ENCODE peak calls at places on chromosomes 4 and X, in seven cellular contexts. One of them, this sample, is unnamed.

GRCh38 chr4:186240848-186241491 is 13.7 kb downstream of the KLKB1 start:
- DNase-seq in PC-9: no peak
- DNase-seq in H9: no peak
- DNase-seq in fibroblast of lung: no peak
- DNase-seq in MM.1S: no peak
- DNase-seq in right atrium auricular region: no peak
- DNase-seq in Caco-2: no peak
- DNase-seq in this sample: no peak

GRCh38 chrX:23195097-23195496 is 139.6 kb upstream of the PTCHD1 start:
- DNase-seq in PC-9: no peak
- DNase-seq in Caco-2: no peak
- DNase-seq in fibroblast of lung: peak; percentile 6
- DNase-seq in H9: no peak
- DNase-seq in MM.1S: no peak
- DNase-seq in right atrium auricular region: no peak
- DNase-seq in this sample: no peak

GRCh38 chrX:71992711-71993110 is 82.1 kb downstream of the NHSL2 start:
- DNase-seq in fibroblast of lung: no peak
- DNase-seq in Caco-2: no peak
- DNase-seq in PC-9: no peak
- DNase-seq in right atrium auricular region: no peak
- DNase-seq in MM.1S: no peak
- DNase-seq in H9: no peak
- DNase-seq in this sample: no peak

GRCh38 chr4:152161676-152162330 is 374.1 kb downstream of the FBXW7 start:
- DNase-seq in H9: no peak
- DNase-seq in MM.1S: no peak
- DNase-seq in fibroblast of lung: peak; percentile 42
- DNase-seq in Caco-2: no peak
- DNase-seq in right atrium auricular region: no peak
- DNase-seq in PC-9: no peak
- DNase-seq in this sample: no peak

GRCh38 chr4:8136529-8136928 is 22.1 kb downstream of the ABLIM2 start:
- DNase-seq in MM.1S: no peak
- DNase-seq in fibroblast of lung: no peak
- DNase-seq in right atrium auricular region: no peak
- DNase-seq in H9: no peak
- DNase-seq in PC-9: no peak
- DNase-seq in Caco-2: no peak
- DNase-seq in this sample: no peak

GRCh38 chrX:154548028-154548316 is 552 bp downstream of the IKBKG start:
- DNase-seq in MM.1S: no peak
- DNase-seq in Caco-2: no peak
- DNase-seq in fibroblast of lung: peak; percentile 29
- DNase-seq in right atrium auricular region: no peak
- DNase-seq in H9: no peak
- DNase-seq in PC-9: peak; percentile 60
- DNase-seq in this sample: no peak

GRCh38 chr4:54971474-54971950 is 153.9 kb downstream of the KDR start:
- DNase-seq in Caco-2: peak; percentile 42
- DNase-seq in fibroblast of lung: peak; percentile 37
- DNase-seq in right atrium auricular region: no peak
- DNase-seq in MM.1S: peak; percentile 65
- DNase-seq in H9: peak; percentile 47
- DNase-seq in PC-9: no peak
- DNase-seq in this sample: no peak

GRCh38 chrX:24485323-24485722 is 20.2 kb downstream of the PDK3 start:
- DNase-seq in fibroblast of lung: no peak
- DNase-seq in PC-9: no peak
- DNase-seq in MM.1S: no peak
- DNase-seq in Caco-2: no peak
- DNase-seq in H9: no peak
- DNase-seq in right atrium auricular region: no peak
- DNase-seq in this sample: no peak

GRCh38 chr4:147546341-147546740 is 65.4 kb downstream of the EDNRA start:
- DNase-seq in Caco-2: no peak
- DNase-seq in H9: no peak
- DNase-seq in fibroblast of lung: peak; percentile 96
- DNase-seq in MM.1S: no peak
- DNase-seq in PC-9: no peak
- DNase-seq in right atrium auricular region: no peak
- DNase-seq in this sample: no peak

GRCh38 chrX:153438522-153438921 is 7.3 kb downstream of the TREX2 start:
- DNase-seq in H9: no peak
- DNase-seq in Caco-2: peak; percentile 41
- DNase-seq in fibroblast of lung: peak; percentile 18
- DNase-seq in right atrium auricular region: no peak
- DNase-seq in PC-9: no peak
- DNase-seq in MM.1S: no peak
- DNase-seq in this sample: no peak

GRCh38 chr4:25984796-25985195 is 70.8 kb downstream of the SMIM20 start:
- DNase-seq in PC-9: no peak
- DNase-seq in right atrium auricular region: no peak
- DNase-seq in Caco-2: no peak
- DNase-seq in H9: no peak
- DNase-seq in MM.1S: no peak
- DNase-seq in fibroblast of lung: no peak
- DNase-seq in this sample: peak; percentile 53

GRCh38 chr4:77193511-77194236 is 36.7 kb downstream of the CCNG2 start:
- DNase-seq in MM.1S: peak; percentile 78
- DNase-seq in right atrium auricular region: peak; percentile 60
- DNase-seq in PC-9: no peak
- DNase-seq in H9: peak; percentile 91
- DNase-seq in fibroblast of lung: no peak
- DNase-seq in Caco-2: no peak
- DNase-seq in this sample: peak; percentile 83

GRCh38 chrX:41036668-41037326 is 48.4 kb upstream of the USP9X start:
- DNase-seq in MM.1S: no peak
- DNase-seq in right atrium auricular region: no peak
- DNase-seq in fibroblast of lung: no peak
- DNase-seq in PC-9: no peak
- DNase-seq in H9: no peak
- DNase-seq in Caco-2: no peak
- DNase-seq in this sample: no peak

GRCh38 chrX:154432210-154432609 is 3.7 kb downstream of the ATP6AP1 start:
- DNase-seq in MM.1S: no peak
- DNase-seq in PC-9: no peak
- DNase-seq in H9: no peak
- DNase-seq in right atrium auricular region: no peak
- DNase-seq in Caco-2: no peak
- DNase-seq in fibroblast of lung: no peak
- DNase-seq in this sample: no peak

GRCh38 chr4:51901363-51901762 is 58.4 kb downstream of the DCUN1D4 start:
- DNase-seq in Caco-2: no peak
- DNase-seq in PC-9: no peak
- DNase-seq in H9: no peak
- DNase-seq in MM.1S: no peak
- DNase-seq in right atrium auricular region: no peak
- DNase-seq in fibroblast of lung: no peak
- DNase-seq in this sample: no peak

GRCh38 chrX:42955349-42955748 is 177.4 kb upstream of the PPP1R2C start:
- DNase-seq in PC-9: no peak
- DNase-seq in Caco-2: no peak
- DNase-seq in MM.1S: peak; percentile 25
- DNase-seq in H9: no peak
- DNase-seq in right atrium auricular region: no peak
- DNase-seq in fibroblast of lung: no peak
- DNase-seq in this sample: no peak

GRCh38 chr4:183876268-183876934 is 28.7 kb upstream of the STOX2 start:
- DNase-seq in MM.1S: no peak
- DNase-seq in PC-9: no peak
- DNase-seq in right atrium auricular region: peak; percentile 84
- DNase-seq in fibroblast of lung: peak; percentile 90
- DNase-seq in H9: no peak
- DNase-seq in Caco-2: no peak
- DNase-seq in this sample: peak; percentile 88

GRCh38 chrX:23327104-23327503 is 7.5 kb upstream of the PTCHD1 start:
- DNase-seq in H9: no peak
- DNase-seq in right atrium auricular region: no peak
- DNase-seq in PC-9: no peak
- DNase-seq in Caco-2: no peak
- DNase-seq in fibroblast of lung: no peak
- DNase-seq in MM.1S: no peak
- DNase-seq in this sample: no peak

GRCh38 chr4:155960522-155960921 is 6.9 kb upstream of the CTSO start:
- DNase-seq in right atrium auricular region: no peak
- DNase-seq in fibroblast of lung: peak; percentile 65
- DNase-seq in Caco-2: no peak
- DNase-seq in PC-9: no peak
- DNase-seq in H9: no peak
- DNase-seq in MM.1S: no peak
- DNase-seq in this sample: no peak

GRCh38 chr4:20356565-20356964 is 104.9 kb downstream of the SLIT2 start:
- DNase-seq in Caco-2: no peak
- DNase-seq in MM.1S: no peak
- DNase-seq in fibroblast of lung: peak; percentile 45
- DNase-seq in right atrium auricular region: no peak
- DNase-seq in PC-9: no peak
- DNase-seq in H9: no peak
- DNase-seq in this sample: no peak

GRCh38 chrX:19909761-19910160 is 22.4 kb upstream of the SH3KBP1 start:
- DNase-seq in MM.1S: no peak
- DNase-seq in H9: no peak
- DNase-seq in fibroblast of lung: no peak
- DNase-seq in Caco-2: no peak
- DNase-seq in right atrium auricular region: no peak
- DNase-seq in PC-9: no peak
- DNase-seq in this sample: no peak

GRCh38 chr4:184039963-184040383 is 134.9 kb downstream of the STOX2 start:
- DNase-seq in PC-9: no peak
- DNase-seq in Caco-2: no peak
- DNase-seq in fibroblast of lung: no peak
- DNase-seq in MM.1S: no peak
- DNase-seq in right atrium auricular region: no peak
- DNase-seq in H9: no peak
- DNase-seq in this sample: peak; percentile 68

GRCh38 chr4:103786014-103786413 is 66.2 kb upstream of the TACR3 start:
- DNase-seq in H9: peak; percentile 67
- DNase-seq in Caco-2: peak; percentile 52
- DNase-seq in fibroblast of lung: peak; percentile 7
- DNase-seq in MM.1S: peak; percentile 81
- DNase-seq in PC-9: peak; percentile 35
- DNase-seq in right atrium auricular region: no peak
- DNase-seq in this sample: no peak

GRCh38 chr4:94334519-94334918 is 8.1 kb downstream of the HPGDS start:
- DNase-seq in H9: no peak
- DNase-seq in fibroblast of lung: no peak
- DNase-seq in Caco-2: no peak
- DNase-seq in MM.1S: no peak
- DNase-seq in PC-9: no peak
- DNase-seq in right atrium auricular region: no peak
- DNase-seq in this sample: no peak

GRCh38 chr4:183541081-183542045 is 36.5 kb downstream of the ING2 start:
- DNase-seq in right atrium auricular region: peak; percentile 55
- DNase-seq in PC-9: no peak
- DNase-seq in MM.1S: no peak
- DNase-seq in fibroblast of lung: peak; percentile 9
- DNase-seq in H9: peak; percentile 60
- DNase-seq in Caco-2: no peak
- DNase-seq in this sample: no peak

GRCh38 chrX:35016051-35016450 is 73.5 kb downstream of the FAM47B start:
- DNase-seq in H9: no peak
- DNase-seq in right atrium auricular region: no peak
- DNase-seq in PC-9: no peak
- DNase-seq in fibroblast of lung: peak; percentile 6
- DNase-seq in Caco-2: no peak
- DNase-seq in MM.1S: no peak
- DNase-seq in this sample: no peak

GRCh38 chrX:2423293-2423692 is 77.5 kb downstream of the DHRSX start:
- DNase-seq in fibroblast of lung: peak; percentile 65
- DNase-seq in PC-9: no peak
- DNase-seq in Caco-2: no peak
- DNase-seq in right atrium auricular region: no peak
- DNase-seq in H9: no peak
- DNase-seq in MM.1S: no peak
- DNase-seq in this sample: no peak

GRCh38 chr4:125741825-125742452 is 427.2 kb downstream of the FAT4 start:
- DNase-seq in H9: no peak
- DNase-seq in Caco-2: no peak
- DNase-seq in fibroblast of lung: peak; percentile 32
- DNase-seq in right atrium auricular region: no peak
- DNase-seq in MM.1S: peak; percentile 26
- DNase-seq in PC-9: no peak
- DNase-seq in this sample: no peak
- TF ChIP-seq CTCF in H9: peak; percentile 79
- TF ChIP-seq CTCF in Caco-2: peak; percentile 10
- TF ChIP-seq CTCF in fibroblast of lung: peak; percentile 44
- TF ChIP-seq CTCF in right atrium auricular region: peak; percentile 67
- TF ChIP-seq CTCF in MM.1S: peak; percentile 53
- TF ChIP-seq CTCF in PC-9: peak; percentile 83
- TF ChIP-seq CTCF in this sample: peak; percentile 64

GRCh38 chr4:6804082-6804752 is 21.7 kb downstream of the KIAA0232 start:
- DNase-seq in H9: no peak
- DNase-seq in MM.1S: no peak
- DNase-seq in fibroblast of lung: no peak
- DNase-seq in Caco-2: no peak
- DNase-seq in PC-9: no peak
- DNase-seq in right atrium auricular region: no peak
- DNase-seq in this sample: no peak
- H3K4me1 ChIP-seq in H9: no peaks in the 10 kb centered on the region
- H3K4me1 ChIP-seq in MM.1S: no peaks in the 10 kb centered on the region
- H3K4me1 ChIP-seq in fibroblast of lung: peaks cover 5% of the 10 kb centered on the region
- H3K4me1 ChIP-seq in Caco-2: peaks cover 2% of the 10 kb centered on the region
- H3K4me1 ChIP-seq in PC-9: peaks cover 9% of the 10 kb centered on the region
- H3K4me1 ChIP-seq in right atrium auricular region: no peaks in the 10 kb centered on the region
- H3K4me1 ChIP-seq in this sample: peaks cover 29% of the 10 kb centered on the region

DNA sequence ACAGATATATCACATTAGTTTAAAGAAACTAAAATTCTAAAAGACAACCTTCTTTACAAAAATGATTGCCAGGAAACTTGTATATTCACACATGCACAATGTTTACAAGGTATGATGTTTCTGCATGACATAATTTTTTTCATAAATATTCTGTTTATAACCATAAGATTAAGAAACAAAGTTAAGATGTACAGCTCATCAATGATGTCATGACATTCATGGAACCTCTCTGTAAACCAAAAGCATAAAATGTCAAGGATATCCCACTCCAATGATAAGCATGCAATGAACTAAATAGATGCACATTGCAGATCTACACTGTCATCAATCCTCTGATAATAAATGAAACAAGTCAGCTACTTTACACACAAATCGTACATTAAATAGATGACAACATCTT is 136.0 kb downstream of the MAB21L2 start:
- DNase-seq in PC-9: no peak
- DNase-seq in H9: no peak
- DNase-seq in fibroblast of lung: no peak
- DNase-seq in right atrium auricular region: no peak
- DNase-seq in Caco-2: no peak
- DNase-seq in MM.1S: no peak
- DNase-seq in this sample: no peak
- TF ChIP-seq CTCF in PC-9: no peak
- TF ChIP-seq CTCF in H9: no peak
- TF ChIP-seq CTCF in fibroblast of lung: no peak
- TF ChIP-seq CTCF in right atrium auricular region: no peak
- TF ChIP-seq CTCF in Caco-2: no peak
- TF ChIP-seq CTCF in MM.1S: no peak
- TF ChIP-seq CTCF in this sample: no peak

DNA sequence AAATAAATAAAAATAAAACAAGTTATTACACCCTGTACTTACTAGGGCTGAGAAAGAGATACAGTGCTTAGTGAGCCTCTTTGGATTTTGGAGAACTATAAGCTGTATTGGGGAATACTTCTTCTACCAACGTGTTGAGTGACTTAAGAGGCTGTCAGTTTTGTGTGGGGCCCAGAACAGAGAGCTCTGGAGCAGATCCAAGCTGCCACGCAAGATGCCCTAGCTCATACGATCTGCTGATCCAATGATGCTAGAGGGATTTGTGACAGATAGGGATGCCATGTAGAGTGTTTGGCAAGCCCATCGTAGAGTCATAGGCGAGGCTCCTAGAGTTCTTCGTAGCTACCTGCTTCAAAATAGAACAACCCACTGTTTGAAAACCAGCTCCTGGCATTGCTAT is 60.3 kb upstream of the KLF3 start:
- DNase-seq in fibroblast of lung: no peak
- DNase-seq in Caco-2: no peak
- DNase-seq in H9: no peak
- DNase-seq in MM.1S: no peak
- DNase-seq in right atrium auricular region: peak; percentile 50
- DNase-seq in PC-9: no peak
- DNase-seq in this sample: no peak
- H3K4me1 ChIP-seq in fibroblast of lung: no peaks in the 10 kb centered on the region
- H3K4me1 ChIP-seq in Caco-2: no peaks in the 10 kb centered on the region
- H3K4me1 ChIP-seq in H9: no peaks in the 10 kb centered on the region
- H3K4me1 ChIP-seq in MM.1S: no peaks in the 10 kb centered on the region
- H3K4me1 ChIP-seq in right atrium auricular region: no peaks in the 10 kb centered on the region
- H3K4me1 ChIP-seq in PC-9: peaks cover 26% of the 10 kb centered on the region
- H3K4me1 ChIP-seq in this sample: peaks cover 21% of the 10 kb centered on the region

This sample was measured in upper lobe of right lung.